ENCODE peak calls at places on chromosome 18, in eight cellular contexts. O is NCI-H2081; U is activated CD4-positive, alpha-beta T cell treated with anti-CD3 and anti-CD28 coated beads for 4 hours; J is K562; N is stimulated activated naive CD8-positive, alpha-beta T cell treated with anti-CD3 and anti-CD28 coated beads, Interleukin-15, Interleukin-2, amounts not matched to agents 100 U/mL and 50 U/mL, for 24 hours; Z is GF-D8; D is Kasumi-1; X is ACHN. C is an unnamed sample.

GRCh38 chr18:54250846-54251251 is 18.5 kb upstream of the POLI start:
- DNase-seq in U (no peak), J (no peak), Z (no peak), O (no peak), N (no peak), X (no peak), D (no peak), C (no peak)

GRCh38 chr18:2994603-2995432 is 18.1 kb downstream of the LPIN2 start:
- DNase-seq in Z (no peak), D (peak), O (no peak), J (peak), N (peak), U (peak), X (no peak), C (no peak)

GRCh38 chr18:3451989-3452749 is 2.2 kb downstream of the TGIF1 start:
- DNase-seq in X (peak), N (peak), O (no peak), J (peak), U (peak), Z (peak), D (no peak), C (peak)

GRCh38 chr18:58228762-58229161 is 184.7 kb downstream of the NEDD4L start:
- DNase-seq in X (no peak), J (no peak), Z (no peak), O (no peak), N (no peak), D (no peak), U (no peak), C (no peak)

GRCh38 chr18:69567813-69568488 is 167.3 kb downstream of the DOK6 start:
- DNase-seq in X (no peak), U (no peak), D (no peak), J (no peak), N (no peak), O (no peak), Z (no peak), C (no peak)

GRCh38 chr18:76476665-76477561 is 18.1 kb downstream of the ZNF516 start:
- DNase-seq in X (peak), J (no peak), D (peak), N (no peak), U (no peak), Z (peak), O (no peak), C (peak)

GRCh38 chr18:8661754-8662573 is 43.4 kb upstream of the MTCL1 start:
- DNase-seq in D (no peak), O (peak), Z (no peak), J (no peak), X (no peak), U (no peak), N (no peak), C (peak)

GRCh38 chr18:52617931-52618330 is 277.9 kb downstream of the DCC start:
- DNase-seq in X (no peak), Z (no peak), J (no peak), N (no peak), D (no peak), O (no peak), U (no peak), C (no peak)

GRCh38 chr18:8754995-8755955 is 49.9 kb downstream of the MTCL1 start:
- DNase-seq in O (no peak), J (no peak), D (no peak), X (peak), U (peak), Z (no peak), N (no peak), C (peak)

GRCh38 chr18:43661570-43661969 is 384.3 kb upstream of the SYT4 start:
- DNase-seq in Z (no peak), N (no peak), J (no peak), U (no peak), D (peak), X (peak), O (peak), C (peak)

GRCh38 chr18:5369513-5369912 is 74.0 kb upstream of the ZBTB14 start:
- DNase-seq in O (no peak), D (no peak), J (no peak), X (no peak), U (no peak), Z (no peak), N (no peak), C (no peak)

GRCh38 chr18:64100136-64100922 is 48.6 kb downstream of the LINC00305 start:
- DNase-seq in O (no peak), X (no peak), D (no peak), U (no peak), Z (no peak), J (no peak), N (no peak), C (no peak)

GRCh38 chr18:59202258-59202820 is 17.6 kb upstream of the GRP start:
- DNase-seq in O (no peak), D (no peak), Z (no peak), X (no peak), J (no peak), N (no peak), U (no peak), C (no peak)

GRCh38 chr18:28177828-28178635 is 1.1 kb upstream of the CDH2 start:
- DNase-seq in U (no peak), D (no peak), X (peak), O (peak), N (peak), Z (no peak), J (no peak), C (no peak)

GRCh38 chr18:37668971-37669747 is 103.6 kb upstream of the CELF4 start:
- DNase-seq in Z (no peak), D (no peak), N (no peak), X (no peak), O (no peak), J (no peak), U (no peak), C (no peak)

GRCh38 chr18:42931501-42931900 is 184.0 kb downstream of the RIT2 start:
- DNase-seq in U (no peak), O (no peak), D (no peak), Z (no peak), X (no peak), N (no peak), J (no peak), C (no peak)

GRCh38 chr18:59988098-59988706 is 88.4 kb downstream of the PMAIP1 start:
- DNase-seq in U (peak), Z (peak), N (peak), O (peak), X (peak), D (peak), J (peak), C (peak)

GRCh38 chr18:58125183-58125582 is 81.2 kb downstream of the NEDD4L start:
- DNase-seq in Z (no peak), N (no peak), U (no peak), J (peak), O (no peak), D (no peak), X (peak), C (no peak)

GRCh38 chr18:21598726-21599584 is 1.5 kb downstream of the ESCO1 start:
- DNase-seq in O (peak), J (no peak), X (no peak), N (no peak), D (peak), Z (peak), U (no peak), C (peak)

GRCh38 chr18:28015671-28016070 is 161.3 kb downstream of the CDH2 start:
- DNase-seq in J (no peak), X (no peak), N (no peak), O (no peak), U (no peak), Z (no peak), D (no peak), C (no peak)

GRCh38 chr18:45879681-45880655 is 54.5 kb downstream of the SIGLEC15 start:
- DNase-seq in D (peak), O (peak), X (peak), U (peak), Z (no peak), J (peak), N (peak), C (peak)

GRCh38 chr18:6055711-6056110 is 160.4 kb upstream of the TMEM200C start:
- DNase-seq in D (no peak), X (peak), U (no peak), J (no peak), N (no peak), O (no peak), Z (no peak), C (no peak)

GRCh38 chr18:9478545-9478944 is 3.2 kb downstream of the RALBP1 start:
- DNase-seq in D (no peak), O (no peak), U (no peak), J (no peak), Z (no peak), N (no peak), X (no peak), C (no peak)

GRCh38 chr18:58054041-58054733 is 10.2 kb downstream of the NEDD4L start:
- DNase-seq in Z (no peak), O (no peak), N (no peak), U (no peak), J (no peak), X (peak), D (no peak), C (no peak)

GRCh38 chr18:10689954-10690302 is 164.1 kb downstream of the NAPG start:
- DNase-seq in U (no peak), N (no peak), X (no peak), O (no peak), Z (no peak), J (no peak), D (no peak), C (no peak)

GRCh38 chr18:70931942-70932814 is 643.3 kb downstream of the SOCS6 start:
- DNase-seq in J (no peak), D (peak), N (no peak), Z (no peak), O (peak), X (peak), U (no peak), C (no peak)

GRCh38 chr18:29034113-29034856 is 857.4 kb upstream of the CDH2 start:
- DNase-seq in U (no peak), O (no peak), D (no peak), X (no peak), N (no peak), J (no peak), Z (no peak), C (no peak)

GRCh38 chr18:76462326-76462694 is 32.7 kb downstream of the ZNF516 start:
- DNase-seq in O (no peak), D (no peak), N (no peak), X (no peak), J (peak), U (no peak), Z (no peak), C (no peak)

C was measured in small intestine.